ENCODE peak calls at places on chromosomes 11 and 22, in five cellular contexts. S is H1, Z is stomach, V is spleen, D is sigmoid colon. M is an unnamed sample. For H3K9me3, the result is how much of the 10 kb centered on the place peaks cover.

GRCh38 chr11:111540921-111541208 is 345 bp downstream of the LAYN start:
- DNase-seq in D (no peak), S (no peak), Z (no peak), V (no peak), M (no peak)

GRCh38 chr11:20501971-20502370 is 97.4 kb upstream of the SLC6A5 start:
- DNase-seq in Z (no peak), V (no peak), S (no peak), D (no peak), M (no peak)

GRCh38 chr11:111399187-111400031 is 20.3 kb upstream of the POU2AF1 start:
- DNase-seq in V (no peak), D (no peak), S (no peak), Z (no peak), M (no peak)

GRCh38 chr11:13003726-13004493 is 5.2 kb upstream of the RASSF10 start:
- DNase-seq in S (no peak), D (no peak), V (no peak), Z (no peak), M (no peak)

GRCh38 chr11:102109896-102110760 is at the start of gene YAP1:
- DNase-seq in V (peak), S (peak), D (peak), Z (peak), M (peak)

GRCh38 chr11:20754957-20755356 is 85.6 kb downstream of the NELL1 start:
- DNase-seq in S (peak), Z (no peak), V (no peak), D (no peak), M (no peak)

GRCh38 chr11:119481021-119481666 is 58.2 kb upstream of the THY1 start:
- DNase-seq in Z (peak), S (no peak), V (peak), D (peak), M (peak)

GRCh38 chr11:4068962-4069361 is 25.6 kb upstream of the RRM1 start:
- DNase-seq in Z (no peak), D (no peak), V (no peak), S (no peak), M (no peak)

GRCh38 chr22:43126506-43127165 is 16.1 kb downstream of the BIK start:
- DNase-seq in Z (peak), D (no peak), S (no peak), V (no peak), M (no peak)

GRCh38 chr11:34346551-34346950 is 11.3 kb downstream of the ABTB2 start:
- DNase-seq in S (no peak), D (no peak), Z (no peak), V (no peak), M (no peak)

GRCh38 chr11:58316142-58316541 is 42.7 kb downstream of the OR5B17 start:
- DNase-seq in S (no peak), Z (no peak), V (no peak), D (no peak), M (no peak)

GRCh38 chr22:20130319-20130718 is 1.3 kb upstream of the ZDHHC8 start:
- DNase-seq in Z (no peak), S (no peak), V (no peak), D (no peak), M (no peak)

GRCh38 chr11:125481531-125481930 is 14.5 kb downstream of the FEZ1 start:
- DNase-seq in Z (no peak), S (no peak), D (no peak), V (no peak), M (no peak)

GRCh38 chr22:40463017-40463631 is 92.7 kb downstream of the SGSM3 start:
- DNase-seq in S (no peak), Z (no peak), V (peak), D (no peak), M (no peak)

GRCh38 chr11:114441921-114442320 is 2.7 kb downstream of the REXO2 start:
- DNase-seq in V (no peak), Z (no peak), D (no peak), S (no peak), M (no peak)

GRCh38 chr11:114438303-114438702 is 964 bp upstream of the REXO2 start:
- DNase-seq in S (no peak), Z (no peak), D (no peak), V (no peak), M (no peak)

GRCh38 chr11:114440971-114441810 is 1.9 kb downstream of the REXO2 start:
- DNase-seq in D (no peak), V (no peak), S (no peak), Z (no peak), M (no peak)

GRCh38 chr11:114440121-114440860 is 1.0 kb downstream of the REXO2 start:
- DNase-seq in D (no peak), V (no peak), Z (no peak), S (no peak), M (no peak)

DNA sequence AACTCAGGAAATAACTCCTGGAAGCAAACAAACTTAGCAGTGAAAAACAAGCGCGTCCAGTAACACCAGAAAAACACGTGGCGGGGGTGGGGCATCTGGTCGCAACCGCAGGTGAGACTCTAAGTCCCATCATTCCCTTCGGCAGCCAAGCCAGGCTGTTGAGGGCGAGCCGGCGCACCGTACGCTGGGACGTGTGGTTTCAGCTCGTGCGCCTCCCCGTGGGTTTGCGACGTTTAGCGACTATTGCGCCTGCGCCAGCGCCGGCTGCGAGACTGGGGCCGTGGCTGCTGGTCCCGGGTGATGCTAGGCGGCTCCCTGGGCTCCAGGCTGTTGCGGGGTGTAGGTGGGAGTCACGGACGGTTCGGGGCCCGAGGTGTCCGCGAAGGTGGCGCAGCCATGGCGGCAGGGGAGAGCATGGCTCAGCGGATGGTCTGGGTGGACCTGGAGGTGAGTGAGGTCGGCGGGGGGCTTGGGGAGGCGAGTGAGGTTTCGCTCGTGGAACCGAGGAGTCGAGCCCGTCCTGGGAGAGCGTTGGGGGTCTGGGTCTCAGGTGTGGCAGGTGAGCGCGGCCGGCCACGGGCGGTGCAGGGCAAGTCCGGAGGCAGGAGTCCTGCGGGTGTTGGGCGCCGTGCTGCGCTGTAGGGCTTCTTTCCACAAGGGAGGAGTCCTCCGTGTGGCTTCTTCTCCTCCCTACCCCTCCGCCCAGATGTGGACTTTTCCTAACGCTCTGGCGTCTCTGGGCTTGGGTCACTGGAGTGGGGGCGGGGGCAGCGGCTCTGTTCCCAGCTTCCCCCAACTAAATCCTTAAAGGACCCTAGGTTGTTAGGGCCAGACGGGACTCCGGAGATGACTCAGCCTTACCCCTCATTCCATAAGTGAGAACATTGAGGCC is at the start of gene REXO2:
- DNase-seq in Z (peak), V (peak), D (peak), S (peak), M (peak)
- H3K9me3 ChIP-seq in Z (under half), V (under half), D (under half), S (under half), M (under half)

DNA sequence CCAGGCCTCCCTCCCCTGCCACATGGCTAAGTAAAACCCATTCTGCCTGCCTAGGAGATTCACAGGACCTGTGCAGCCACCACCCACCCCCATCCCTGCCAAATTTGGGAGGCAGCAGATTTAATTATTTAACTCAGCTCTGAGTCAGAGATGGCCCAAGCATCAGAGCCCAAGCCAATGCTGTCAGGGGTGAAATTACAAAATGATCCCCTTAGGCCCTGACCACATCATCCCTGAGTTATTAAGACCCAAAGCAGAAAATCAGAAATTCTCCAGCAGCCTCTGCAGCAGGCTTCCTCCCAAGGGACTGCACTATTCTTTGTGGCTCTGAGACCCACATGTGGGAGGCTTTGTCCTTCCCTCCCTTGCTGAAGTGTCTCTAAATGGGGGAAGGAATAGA is 52.8 kb upstream of the RRAS2 start:
- DNase-seq in V (no peak), D (peak), S (no peak), Z (no peak), M (no peak)
- TF ChIP-seq POLR2AphosphoS5 in V (no peak), D (no peak), S (no peak), Z (no peak), M (no peak)

GRCh38 chr11:123525072-123525471 is 95.0 kb downstream of the GRAMD1B start:
- DNase-seq in Z (no peak), V (no peak), D (no peak), S (no peak), M (no peak)
- H3K27ac ChIP-seq in Z (no peak), V (no peak), D (no peak), S (no peak), M (no peak)

GRCh38 chr22:48838376-48838775 is 989.3 kb downstream of the BRD1 start:
- DNase-seq in S (no peak), D (no peak), V (peak), Z (no peak), M (no peak)
- H3K9me3 ChIP-seq in S (under half), D (under half), V (under half), Z (under half), M (under half)

GRCh38 chr11:107076832-107077231 is 58.6 kb upstream of the GUCY1A2 start:
- DNase-seq in Z (no peak), S (no peak), D (no peak), V (no peak), M (no peak)

DNA sequence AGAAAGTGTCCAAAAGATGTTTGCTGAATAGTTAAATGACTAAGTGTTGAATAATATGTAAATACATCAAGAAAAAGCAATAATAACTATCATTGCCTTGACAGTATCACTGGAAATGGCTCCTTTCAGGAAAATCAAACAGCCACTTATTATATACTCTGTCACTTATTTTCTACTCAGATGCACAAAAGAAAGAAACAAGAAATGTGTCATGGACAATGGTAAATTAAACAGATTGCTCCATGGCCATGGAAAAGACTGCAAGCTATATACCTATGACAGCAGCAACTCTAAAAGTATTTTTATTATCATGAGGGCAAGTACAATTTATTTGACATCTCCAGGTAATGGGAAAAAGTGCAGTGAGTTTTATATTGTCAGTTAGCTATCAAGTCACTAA is 52.9 kb upstream of the GUCY1A2 start:
- DNase-seq in Z (no peak), S (no peak), D (no peak), V (no peak), M (no peak)
- TF ChIP-seq POLR2AphosphoS5 in Z (no peak), S (no peak), D (no peak), V (no peak), M (no peak)

GRCh38 chr22:46589141-46589748 is 30.9 kb upstream of the GRAMD4 start:
- DNase-seq in S (no peak), D (no peak), V (no peak), Z (no peak), M (no peak)
- H3K27ac ChIP-seq in S (no peak), D (no peak), V (no peak), Z (no peak), M (no peak)

DNA sequence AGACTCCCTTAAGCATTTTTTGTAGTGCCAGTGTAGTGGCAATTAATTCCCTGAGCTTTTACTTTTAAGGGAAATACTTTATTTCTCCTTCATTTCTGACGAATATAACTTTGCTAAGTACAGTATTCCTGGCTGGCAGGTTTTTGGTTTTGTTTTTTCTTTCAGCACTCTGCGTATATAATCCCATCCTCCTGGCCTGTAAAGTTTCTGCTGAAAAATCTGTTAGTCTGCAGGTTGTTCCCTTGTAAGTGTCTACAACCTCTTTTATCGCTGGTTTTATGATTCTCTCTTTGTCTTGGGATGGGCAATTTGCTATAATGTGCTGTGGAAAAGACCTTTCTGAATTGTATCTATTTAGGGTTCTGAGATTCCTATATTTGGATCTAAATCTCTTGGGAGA is 56.0 kb downstream of the KCNQ1OT1 start:
- DNase-seq in D (no peak), S (no peak), Z (no peak), V (no peak), M (no peak)
- H3K9me3 ChIP-seq in D (half or more), S (half or more), Z (half or more), V (under half), M (half or more)

M was measured in breast epithelium.